ENCODE peak calls at places on chromosomes 5 and 9, in six cellular contexts. One of them, this sample, is unnamed.

GRCh38 chr5:90503596-90503995 is 25.8 kb downstream of the LYSMD3 start:
- DNase-seq in HepG2: no peak
- DNase-seq in GM12878: no peak
- DNase-seq in GM12892: no peak
- DNase-seq in K562: no peak
- DNase-seq in H1: no peak
- DNase-seq in this sample: no peak

GRCh38 chr9:85349046-85349445 is 392.7 kb downstream of the AGTPBP1 start:
- DNase-seq in GM12892: no peak
- DNase-seq in H1: no peak
- DNase-seq in HepG2: no peak
- DNase-seq in K562: no peak
- DNase-seq in GM12878: no peak
- DNase-seq in this sample: no peak

GRCh38 chr9:136372006-136372405 is 1.5 kb downstream of the CARD9 start:
- DNase-seq in H1: no peak
- DNase-seq in GM12878: no peak
- DNase-seq in GM12892: no peak
- DNase-seq in HepG2: no peak
- DNase-seq in K562: no peak
- DNase-seq in this sample: no peak

GRCh38 chr5:144549580-144549979 is 378.9 kb downstream of the KCTD16 start:
- DNase-seq in H1: no peak
- DNase-seq in GM12892: no peak
- DNase-seq in HepG2: no peak
- DNase-seq in K562: no peak
- DNase-seq in GM12878: no peak
- DNase-seq in this sample: no peak

GRCh38 chr9:134443169-134444039 is 117.1 kb downstream of the RXRA start:
- DNase-seq in K562: peak
- DNase-seq in GM12892: peak
- DNase-seq in H1: peak
- DNase-seq in GM12878: peak
- DNase-seq in HepG2: peak
- DNase-seq in this sample: peak

GRCh38 chr5:103178167-103178566 is 58.1 kb downstream of the PPIP5K2 start:
- DNase-seq in GM12878: no peak
- DNase-seq in GM12892: no peak
- DNase-seq in H1: no peak
- DNase-seq in HepG2: no peak
- DNase-seq in K562: no peak
- DNase-seq in this sample: no peak

GRCh38 chr5:174736351-174736721 is 12.0 kb downstream of the MSX2 start:
- DNase-seq in GM12892: no peak
- DNase-seq in GM12878: no peak
- DNase-seq in K562: no peak
- DNase-seq in H1: no peak
- DNase-seq in HepG2: no peak
- DNase-seq in this sample: no peak

GRCh38 chr5:36417221-36417620 is 115.5 kb upstream of the RANBP3L start:
- DNase-seq in GM12892: no peak
- DNase-seq in HepG2: no peak
- DNase-seq in GM12878: no peak
- DNase-seq in H1: no peak
- DNase-seq in K562: peak
- DNase-seq in this sample: no peak

GRCh38 chr9:33229359-33230120 is 10.4 kb upstream of the SPINK4 start:
- DNase-seq in H1: no peak
- DNase-seq in GM12878: no peak
- DNase-seq in K562: no peak
- DNase-seq in HepG2: peak
- DNase-seq in GM12892: no peak
- DNase-seq in this sample: no peak

GRCh38 chr5:124154714-124155113 is 591.7 kb downstream of the ZNF608 start:
- DNase-seq in HepG2: no peak
- DNase-seq in GM12878: no peak
- DNase-seq in H1: no peak
- DNase-seq in GM12892: no peak
- DNase-seq in K562: no peak
- DNase-seq in this sample: no peak

GRCh38 chr5:143955140-143955539 is 143.2 kb downstream of the HMHB1 start:
- DNase-seq in HepG2: no peak
- DNase-seq in GM12892: no peak
- DNase-seq in K562: no peak
- DNase-seq in H1: no peak
- DNase-seq in GM12878: no peak
- DNase-seq in this sample: no peak

GRCh38 chr5:151670953-151671636 is 15.6 kb downstream of the SPARC start:
- DNase-seq in H1: no peak
- DNase-seq in HepG2: no peak
- DNase-seq in GM12892: no peak
- DNase-seq in K562: no peak
- DNase-seq in GM12878: no peak
- DNase-seq in this sample: no peak

GRCh38 chr9:108854094-108854493 is 1.7 kb downstream of the ACTL7B start:
- DNase-seq in K562: peak
- DNase-seq in GM12878: no peak
- DNase-seq in HepG2: no peak
- DNase-seq in H1: no peak
- DNase-seq in GM12892: no peak
- DNase-seq in this sample: no peak

GRCh38 chr9:19116391-19116790 is 10.9 kb downstream of the PLIN2 start:
- DNase-seq in K562: no peak
- DNase-seq in HepG2: no peak
- DNase-seq in GM12878: no peak
- DNase-seq in GM12892: no peak
- DNase-seq in H1: no peak
- DNase-seq in this sample: no peak

GRCh38 chr9:19119801-19120440 is 7.4 kb downstream of the PLIN2 start:
- DNase-seq in H1: no peak
- DNase-seq in K562: no peak
- DNase-seq in GM12878: no peak
- DNase-seq in HepG2: no peak
- DNase-seq in GM12892: no peak
- DNase-seq in this sample: no peak

GRCh38 chr9:19114680-19115270 is 12.1 kb upstream of the HAUS6 start:
- DNase-seq in K562: no peak
- DNase-seq in GM12892: no peak
- DNase-seq in HepG2: no peak
- DNase-seq in H1: no peak
- DNase-seq in GM12878: no peak
- DNase-seq in this sample: no peak

GRCh38 chr9:19119241-19119640 is 8.1 kb downstream of the PLIN2 start:
- DNase-seq in GM12892: no peak
- DNase-seq in GM12878: no peak
- DNase-seq in H1: no peak
- DNase-seq in HepG2: no peak
- DNase-seq in K562: no peak
- DNase-seq in this sample: no peak

GRCh38 chr9:19117039-19117716 is 10.1 kb downstream of the PLIN2 start:
- DNase-seq in K562: no peak
- DNase-seq in GM12892: no peak
- DNase-seq in GM12878: no peak
- DNase-seq in H1: no peak
- DNase-seq in HepG2: no peak
- DNase-seq in this sample: no peak
- TF ChIP-seq POLR2A in K562: no peak
- TF ChIP-seq POLR2A in GM12892: no peak
- TF ChIP-seq POLR2A in GM12878: no peak
- TF ChIP-seq POLR2A in H1: no peak
- TF ChIP-seq POLR2A in HepG2: no peak
- TF ChIP-seq POLR2A in this sample: no peak

GRCh38 chr5:79093762-79094161 is 17.8 kb upstream of the BHMT start:
- DNase-seq in HepG2: peak
- DNase-seq in GM12878: no peak
- DNase-seq in H1: no peak
- DNase-seq in K562: peak
- DNase-seq in GM12892: no peak
- DNase-seq in this sample: no peak

GRCh38 chr5:79086116-79086515 is 16.5 kb downstream of the BHMT2 start:
- DNase-seq in H1: no peak
- DNase-seq in K562: no peak
- DNase-seq in GM12892: no peak
- DNase-seq in GM12878: peak
- DNase-seq in HepG2: no peak
- DNase-seq in this sample: no peak

GRCh38 chr5:79091064-79091463 is 20.5 kb upstream of the BHMT start:
- DNase-seq in K562: no peak
- DNase-seq in HepG2: no peak
- DNase-seq in GM12878: no peak
- DNase-seq in H1: no peak
- DNase-seq in GM12892: no peak
- DNase-seq in this sample: no peak

DNA sequence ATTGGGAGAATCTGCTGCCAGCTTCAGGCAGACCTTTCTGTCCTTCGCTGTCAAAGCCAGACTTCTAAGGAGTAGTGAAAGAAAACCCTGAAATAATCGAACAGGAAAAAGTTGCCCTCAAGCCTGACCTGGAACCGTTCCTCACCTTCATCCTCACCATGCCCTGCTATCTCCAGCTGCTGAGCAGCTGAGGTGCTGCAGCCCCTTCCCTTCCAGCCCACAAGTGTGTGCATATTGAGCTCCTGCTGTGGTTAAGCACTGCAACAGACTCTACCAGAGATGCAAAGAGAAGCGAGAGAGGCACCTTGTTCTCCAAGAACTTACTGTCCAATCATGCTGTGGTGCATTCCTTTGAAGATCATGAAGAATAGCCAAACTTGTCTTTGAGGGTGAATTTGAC is 18.9 kb downstream of the BHMT2 start:
- DNase-seq in HepG2: no peak
- DNase-seq in H1: no peak
- DNase-seq in GM12892: no peak
- DNase-seq in GM12878: no peak
- DNase-seq in K562: no peak
- DNase-seq in this sample: no peak
- TF ChIP-seq TAF1 in HepG2: no peak
- TF ChIP-seq TAF1 in H1: no peak
- TF ChIP-seq TAF1 in GM12892: no peak
- TF ChIP-seq TAF1 in GM12878: no peak
- TF ChIP-seq TAF1 in K562: no peak
- TF ChIP-seq TAF1 in this sample: no peak

GRCh38 chr9:35664531-35665470 is at the start of gene ARHGEF39:
- DNase-seq in GM12878: no peak
- DNase-seq in K562: peak
- DNase-seq in HepG2: peak
- DNase-seq in H1: peak
- DNase-seq in GM12892: peak
- DNase-seq in this sample: peak
- TF ChIP-seq POLR2A in GM12878: peak
- TF ChIP-seq POLR2A in K562: peak
- TF ChIP-seq POLR2A in HepG2: no peak
- TF ChIP-seq POLR2A in H1: no peak
- TF ChIP-seq POLR2A in GM12892: peak
- TF ChIP-seq POLR2A in this sample: no peak

GRCh38 chr5:88251048-88251711 is 17.5 kb downstream of the TMEM161B start:
- DNase-seq in H1: no peak
- DNase-seq in K562: peak
- DNase-seq in GM12892: no peak
- DNase-seq in GM12878: no peak
- DNase-seq in HepG2: no peak
- DNase-seq in this sample: no peak
- TF ChIP-seq TAF1 in H1: no peak
- TF ChIP-seq TAF1 in K562: no peak
- TF ChIP-seq TAF1 in GM12892: no peak
- TF ChIP-seq TAF1 in GM12878: no peak
- TF ChIP-seq TAF1 in HepG2: no peak
- TF ChIP-seq TAF1 in this sample: no peak

DNA sequence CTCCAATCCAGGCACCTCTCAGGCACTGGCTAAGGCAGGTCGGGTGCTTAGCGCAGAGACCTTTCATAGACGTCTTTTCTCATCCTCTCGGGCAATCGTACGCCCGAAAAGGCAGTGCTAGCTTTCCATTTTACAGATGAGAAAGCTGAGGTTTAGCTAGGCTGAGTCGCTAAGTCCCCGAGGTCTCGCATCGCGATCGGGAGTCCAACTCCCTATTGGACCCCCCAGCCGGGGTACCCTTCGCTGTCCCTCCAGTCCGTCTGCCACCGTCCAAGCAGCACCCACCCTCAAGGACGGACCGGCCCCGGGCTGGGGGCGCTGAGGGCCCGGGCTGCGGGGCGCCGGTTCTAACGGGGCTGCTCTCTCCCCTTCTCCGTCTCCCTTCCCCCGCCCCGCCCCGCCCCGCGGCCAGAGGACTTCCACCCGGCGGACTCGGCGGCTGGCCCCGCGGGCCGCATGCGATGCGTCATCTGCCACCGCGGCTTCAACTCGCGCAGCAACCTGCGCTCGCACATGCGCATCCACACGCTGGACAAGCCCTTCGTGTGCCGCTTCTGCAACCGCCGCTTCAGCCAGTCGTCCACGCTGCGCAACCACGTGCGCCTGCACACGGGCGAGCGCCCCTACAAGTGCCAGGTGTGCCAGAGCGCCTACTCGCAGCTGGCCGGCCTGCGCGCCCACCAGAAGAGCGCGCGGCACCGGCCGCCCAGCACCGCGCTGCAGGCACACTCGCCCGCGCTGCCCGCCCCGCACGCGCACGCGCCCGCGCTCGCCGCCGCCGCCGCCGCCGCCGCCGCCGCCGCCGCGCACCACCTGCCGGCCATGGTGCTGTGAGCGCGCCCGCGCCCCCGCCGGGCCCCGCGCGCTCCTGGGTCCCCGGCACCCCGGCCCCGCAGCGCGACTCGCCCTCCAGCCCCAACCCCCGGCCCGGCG is 12.5 kb upstream of the EXOSC2 start:
- DNase-seq in K562: peak
- DNase-seq in HepG2: peak
- DNase-seq in GM12878: no peak
- DNase-seq in GM12892: peak
- DNase-seq in H1: no peak
- DNase-seq in this sample: no peak
- TF ChIP-seq POLR2A in K562: no peak
- TF ChIP-seq POLR2A in HepG2: peak
- TF ChIP-seq POLR2A in GM12878: no peak
- TF ChIP-seq POLR2A in GM12892: no peak
- TF ChIP-seq POLR2A in H1: no peak
- TF ChIP-seq POLR2A in this sample: no peak

DNA sequence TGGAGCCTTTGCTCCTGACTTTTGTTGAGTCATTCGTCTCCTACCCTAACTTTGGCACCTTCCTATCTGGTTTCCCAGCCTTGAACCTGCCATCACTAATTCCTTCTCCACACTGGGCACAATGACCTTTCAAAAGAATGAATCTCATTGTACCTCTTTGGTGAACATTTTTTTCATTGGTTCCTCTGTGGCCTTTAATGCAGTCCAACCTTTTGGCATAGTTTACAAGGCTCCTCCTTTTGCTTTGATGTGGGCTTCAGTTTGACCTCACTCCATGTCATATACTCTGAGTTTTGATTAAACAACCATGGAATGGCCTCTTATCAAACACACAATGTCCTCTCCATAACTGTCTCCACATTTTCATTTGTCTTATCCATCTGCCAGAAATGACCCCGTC is 14.5 kb upstream of the ROPN1L start:
- DNase-seq in HepG2: peak
- DNase-seq in H1: no peak
- DNase-seq in GM12892: no peak
- DNase-seq in GM12878: no peak
- DNase-seq in K562: no peak
- DNase-seq in this sample: no peak
- TF ChIP-seq TAF1 in HepG2: no peak
- TF ChIP-seq TAF1 in H1: no peak
- TF ChIP-seq TAF1 in GM12892: no peak
- TF ChIP-seq TAF1 in GM12878: no peak
- TF ChIP-seq TAF1 in K562: no peak
- TF ChIP-seq TAF1 in this sample: no peak

This sample was measured in GM12891.